ENCODE peak calls at places on chromosomes 12 and 14, in eight cellular contexts. H is brain microvascular endothelial cell, W is right lobe of liver, L is AG09309, K is WERI-Rb-1, E is NB4, V is foreskin fibroblast, D is heart right ventricle. R is an unnamed sample.

GRCh38 chr14:49044981-49045380 is 541.2 kb downstream of the RPS29 start:
- DNase-seq in H (no peak), W (no peak), L (no peak), K (no peak), E (no peak), V (no peak), D (no peak), R (no peak)

GRCh38 chr12:2833810-2834209 is 1.0 kb downstream of the NRIP2 start:
- DNase-seq in H (no peak), W (no peak), L (no peak), K (no peak), E (no peak), V (no peak), D (no peak), R (no peak)

GRCh38 chr12:57214398-57214781 is 2.2 kb upstream of the NXPH4 start:
- DNase-seq in H (peak; percentile 45), W (no peak), L (no peak), K (peak; percentile 77), E (peak; percentile 74), V (no peak), D (peak; percentile 64), R (no peak)

GRCh38 chr12:51341259-51342007 is 5.0 kb downstream of the CELA1 start:
- DNase-seq in H (peak; percentile 58), W (no peak), L (peak; percentile 20), K (peak; percentile 64), E (peak; percentile 84), V (peak; percentile 55), D (no peak), R (no peak)

GRCh38 chr14:59098377-59098776 is 90.1 kb upstream of the DAAM1 start:
- DNase-seq in H (peak; percentile 99), W (no peak), L (peak; percentile 79), K (no peak), E (no peak), V (peak; percentile 86), D (no peak), R (no peak)

GRCh38 chr12:664075-664778 is 982 bp upstream of the NINJ2 start:
- DNase-seq in H (no peak), W (no peak), L (no peak), K (no peak), E (no peak), V (no peak), D (no peak), R (no peak)

GRCh38 chr14:24954037-24954696 is 95.8 kb downstream of the STXBP6 start:
- DNase-seq in H (no peak), W (no peak), L (no peak), K (no peak), E (no peak), V (no peak), D (no peak), R (no peak)

GRCh38 chr12:12714276-12715001 is 2.7 kb upstream of the CDKN1B start:
- DNase-seq in H (no peak), W (no peak), L (no peak), K (peak; percentile 48), E (peak; percentile 31), V (no peak), D (no peak), R (no peak)

GRCh38 chr14:72629534-72629933 is 264.4 kb downstream of the DPF3 start:
- DNase-seq in H (no peak), W (no peak), L (no peak), K (no peak), E (no peak), V (no peak), D (no peak), R (no peak)

GRCh38 chr12:97452230-97452629 is 10.4 kb upstream of the RMST start:
- DNase-seq in H (no peak), W (no peak), L (no peak), K (no peak), E (no peak), V (no peak), D (no peak), R (no peak)

GRCh38 chr14:37202265-37202664 is 4.5 kb downstream of the MIPOL1 start:
- DNase-seq in H (peak; percentile 7), W (no peak), L (no peak), K (no peak), E (no peak), V (peak; percentile 10), D (no peak), R (no peak)

GRCh38 chr12:83866477-83866876 is 1046.1 kb downstream of the SLC6A15 start:
- DNase-seq in H (no peak), W (no peak), L (no peak), K (no peak), E (no peak), V (no peak), D (no peak), R (no peak)

GRCh38 chr12:123763093-123763492 is 992 bp downstream of the DNAH10 start:
- DNase-seq in H (no peak), W (no peak), L (no peak), K (no peak), E (no peak), V (no peak), D (no peak), R (no peak)
- H3K4me3 ChIP-seq in H (no peak overlapping the region), W (no peak overlapping the region), L (no peak overlapping the region), K (no peak overlapping the region), E (no peak overlapping the region), V (no peak overlapping the region), D (no peak overlapping the region), R (no peak overlapping the region)

DNA sequence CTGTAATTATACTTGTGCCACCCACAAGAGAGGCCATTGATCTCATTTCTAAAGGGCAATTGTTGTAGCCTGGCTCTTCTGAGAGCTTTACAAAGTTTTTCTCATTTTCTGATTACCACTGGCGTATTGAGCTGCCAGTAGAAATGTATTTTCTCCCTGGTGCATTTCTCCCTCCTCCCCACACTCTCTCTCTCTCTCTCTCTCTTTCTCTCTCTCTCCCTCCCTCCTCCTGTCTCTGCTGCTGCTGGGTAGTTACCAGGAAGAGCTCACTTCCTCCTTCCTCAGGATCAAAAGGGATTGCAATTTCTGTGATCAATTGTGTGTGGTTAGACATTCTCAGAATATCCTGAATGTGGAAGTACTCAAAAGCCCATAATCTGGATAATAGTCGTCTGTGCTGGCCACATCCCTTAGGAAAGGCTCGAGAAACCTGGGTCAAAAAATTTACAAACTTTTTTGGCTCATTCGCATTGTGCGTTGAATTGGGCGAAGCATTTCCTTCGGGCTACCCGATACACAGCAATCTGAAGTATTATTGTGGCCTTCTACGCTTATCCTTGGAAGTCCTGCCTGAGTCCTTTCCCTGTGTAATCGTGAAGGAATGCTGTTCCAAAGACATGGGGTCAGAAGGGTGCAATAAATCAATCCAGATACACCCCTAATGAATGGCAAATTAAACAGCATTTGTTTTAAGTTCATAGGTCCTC is 254.8 kb downstream of the MSRB3 start:
- DNase-seq in H (no peak), W (no peak), L (no peak), K (no peak), E (peak; percentile 20), V (no peak), D (no peak), R (no peak)
- TF ChIP-seq CTCF in H (no peak), W (no peak), L (no peak), K (no peak), E (no peak), V (no peak), D (no peak), R (no peak)

GRCh38 chr12:104305349-104305748 is 1.8 kb downstream of the EID3 start:
- DNase-seq in H (no peak), W (no peak), L (no peak), K (no peak), E (no peak), V (no peak), D (no peak), R (no peak)

GRCh38 chr12:104306376-104306775 is 2.8 kb downstream of the EID3 start:
- DNase-seq in H (no peak), W (no peak), L (no peak), K (no peak), E (no peak), V (no peak), D (no peak), R (no peak)

GRCh38 chr12:104303538-104304151 is at the start of gene EID3:
- DNase-seq in H (peak; percentile 77), W (peak; percentile 92), L (no peak), K (no peak), E (no peak), V (peak; percentile 88), D (peak; percentile 93), R (no peak)

GRCh38 chr12:104306943-104307654 is 3.6 kb downstream of the EID3 start:
- DNase-seq in H (no peak), W (no peak), L (no peak), K (no peak), E (no peak), V (no peak), D (no peak), R (peak; percentile 53)

DNA sequence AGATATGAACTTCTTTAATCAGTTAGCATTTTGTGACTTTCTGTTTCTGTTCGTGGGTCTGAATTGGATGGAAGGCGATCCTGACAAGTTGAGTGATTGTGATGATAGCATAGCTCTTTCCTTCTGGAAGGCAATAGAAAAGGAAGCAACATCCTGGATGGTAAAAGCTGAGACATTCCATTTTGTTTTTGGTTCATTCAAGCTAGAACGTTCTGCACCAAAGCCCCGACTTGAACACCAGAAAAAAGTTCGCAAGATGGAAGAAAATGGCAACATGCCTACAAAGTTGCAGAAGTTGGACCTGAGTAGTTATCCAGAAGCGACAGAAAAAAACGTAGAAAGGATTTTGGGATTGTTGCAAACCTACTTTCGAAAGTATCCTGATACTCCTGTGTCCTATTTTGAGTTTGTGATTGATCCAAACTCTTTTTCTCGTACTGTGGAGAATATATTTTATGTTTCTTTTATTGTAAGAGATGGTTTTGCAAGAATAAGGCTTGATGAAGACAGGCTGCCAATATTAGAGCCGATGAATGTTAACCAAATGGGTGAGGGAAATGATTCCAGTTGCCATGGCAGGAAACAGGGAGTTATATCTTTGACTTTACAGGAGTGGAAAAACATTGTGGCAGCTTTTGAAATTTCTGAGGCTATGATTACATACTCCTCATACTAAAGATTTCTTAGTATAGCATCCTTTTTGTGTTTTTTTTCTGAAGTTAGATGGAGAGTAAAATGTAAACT is 894 bp downstream of the EID3 start:
- DNase-seq in H (no peak), W (no peak), L (no peak), K (no peak), E (no peak), V (no peak), D (no peak), R (no peak)
- H3K4me3 ChIP-seq in H (no peak overlapping the region), W (peak overlapping the region; percentile 41), L (peak overlapping the region; percentile 45), K (no peak overlapping the region), E (no peak overlapping the region), V (peak overlapping the region; percentile 46), D (peak overlapping the region; percentile 59), R (no peak overlapping the region)

DNA sequence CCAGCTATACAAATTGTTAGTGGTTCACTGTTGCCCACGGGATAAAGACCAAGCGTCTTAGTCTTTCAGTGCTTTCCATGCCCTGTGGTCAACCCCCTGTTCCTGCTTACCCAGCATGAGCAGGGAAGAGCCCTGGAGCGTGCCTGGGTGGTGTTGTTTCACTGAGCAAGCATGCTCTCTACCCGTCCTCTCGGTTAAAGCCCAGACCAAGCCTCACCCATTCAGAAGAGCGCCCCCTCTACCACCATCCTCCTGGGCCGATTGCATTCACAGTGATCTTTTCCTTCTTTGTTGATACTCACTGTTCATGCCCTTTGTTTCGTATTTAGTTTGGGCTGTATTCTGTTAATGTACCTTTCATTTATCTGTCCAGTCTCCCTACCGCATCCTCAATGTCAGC is 25.1 kb downstream of the DYRK4 start:
- DNase-seq in H (no peak), W (no peak), L (no peak), K (no peak), E (no peak), V (no peak), D (no peak), R (no peak)
- TF ChIP-seq CTCF in H (no peak), W (no peak), L (no peak), K (no peak), E (no peak), V (no peak), D (no peak), R (no peak)

GRCh38 chr12:68245071-68246021 is 8.1 kb downstream of the IL22 start:
- DNase-seq in H (no peak), W (no peak), L (no peak), K (peak; percentile 65), E (no peak), V (no peak), D (no peak), R (no peak)
- H3K4me3 ChIP-seq in H (no peak overlapping the region), W (no peak overlapping the region), L (no peak overlapping the region), K (peak overlapping the region; percentile 40), E (no peak overlapping the region), V (no peak overlapping the region), D (peak overlapping the region; percentile 41), R (peak overlapping the region; percentile 38)

R was measured in retinal pigment epithelial cell.